ENCODE peak calls at places on chromosome 11, in four cellular contexts. F is mammary epithelial cell, M is progenitor cell of endocrine pancreas, Y is NCI-H460. W is an unnamed sample.

GRCh38 chr11:10735532-10736465 is 15.2 kb upstream of the CTR9 start:
- DNase-seq in F (peak), M (peak), Y (peak), W (peak)

GRCh38 chr11:134657631-134658030 is 245.6 kb upstream of the B3GAT1 start:
- DNase-seq in F (no peak), M (no peak), Y (no peak), W (no peak)

GRCh38 chr11:32034680-32035079 is 56.2 kb upstream of the RCN1 start:
- DNase-seq in F (peak), M (no peak), Y (no peak), W (no peak)

GRCh38 chr11:118175600-118176399 is 639 bp downstream of the SCN2B start:
- DNase-seq in F (no peak), M (no peak), Y (no peak), W (no peak)

GRCh38 chr11:125082611-125083311 is 19.7 kb downstream of the SLC37A2 start:
- DNase-seq in F (peak), M (no peak), Y (no peak), W (no peak)

GRCh38 chr11:79937935-79938334 is 497.1 kb upstream of the TENM4 start:
- DNase-seq in F (no peak), M (no peak), Y (no peak), W (no peak)

GRCh38 chr11:44530413-44531115 is 34.9 kb upstream of the CD82 start:
- DNase-seq in F (no peak), M (no peak), Y (no peak), W (no peak)

GRCh38 chr11:66022401-66023185 is 3.7 kb downstream of the CATSPER1 start:
- DNase-seq in F (peak), M (peak), Y (peak), W (peak)

GRCh38 chr11:5922749-5923426 is 19.2 kb upstream of the OR56A3 start:
- DNase-seq in F (peak), M (no peak), Y (no peak), W (no peak)

GRCh38 chr11:284081-285020 is 4.6 kb upstream of the PGGHG start:
- DNase-seq in F (no peak), M (no peak), Y (no peak), W (peak)

GRCh38 chr11:73072935-73073481 is 69.1 kb downstream of the FCHSD2 start:
- DNase-seq in F (peak), M (no peak), Y (peak), W (no peak)

GRCh38 chr11:110356769-110357671 is 60.6 kb upstream of the RDX start:
- DNase-seq in F (peak), M (no peak), Y (peak), W (no peak)

GRCh38 chr11:43138621-43139140 is 173.1 kb upstream of the API5 start:
- DNase-seq in F (no peak), M (no peak), Y (no peak), W (no peak)

GRCh38 chr11:117818036-117818858 is 6.3 kb downstream of the FXYD2 start:
- DNase-seq in F (peak), M (no peak), Y (no peak), W (no peak)

GRCh38 chr11:9351321-9351881 is 33.1 kb upstream of the IPO7 start:
- DNase-seq in F (no peak), M (no peak), Y (no peak), W (no peak)

GRCh38 chr11:69377953-69378302 is 84.0 kb downstream of the MYEOV start:
- DNase-seq in F (no peak), M (no peak), Y (no peak), W (peak)

GRCh38 chr11:70270877-70271634 is 566 bp downstream of the PPFIA1 start:
- DNase-seq in F (peak), M (peak), Y (no peak), W (peak)

GRCh38 chr11:32173435-32173834 is 82.6 kb downstream of the RCN1 start:
- DNase-seq in F (peak), M (peak), Y (peak), W (no peak)

GRCh38 chr11:121293276-121293569 is 652 bp downstream of the SC5D start:
- DNase-seq in F (no peak), M (no peak), Y (no peak), W (no peak)

GRCh38 chr11:8217926-8218325 is 45.8 kb downstream of the LMO1 start:
- DNase-seq in F (no peak), M (no peak), Y (no peak), W (no peak)

GRCh38 chr11:71566081-71566620 is 788 bp downstream of the KRTAP5-10 start:
- DNase-seq in F (no peak), M (no peak), Y (no peak), W (no peak)

GRCh38 chr11:43833657-43834073 is 47.0 kb upstream of the ALKBH3 start:
- DNase-seq in F (peak), M (no peak), Y (no peak), W (no peak)

GRCh38 chr11:63543711-63544110 is 7.1 kb downstream of the PLAAT4 start:
- DNase-seq in F (no peak), M (no peak), Y (no peak), W (no peak)

GRCh38 chr11:130831506-130832385 is 84.5 kb downstream of the SNX19 start:
- DNase-seq in F (no peak), M (no peak), Y (no peak), W (no peak)

GRCh38 chr11:10328314-10329090 is 23.6 kb downstream of the ADM start:
- DNase-seq in F (peak), M (no peak), Y (no peak), W (no peak)

GRCh38 chr11:47392546-47393162 is 14.3 kb upstream of the SPI1 start:
- DNase-seq in F (no peak), M (no peak), Y (no peak), W (no peak)

GRCh38 chr11:41377709-41378394 is 81.6 kb downstream of the LRRC4C start:
- DNase-seq in F (no peak), M (no peak), Y (no peak), W (no peak)

GRCh38 chr11:60700689-60701508 is 1.5 kb downstream of the MS4A8 start:
- DNase-seq in F (no peak), M (peak), Y (no peak), W (no peak)

W was measured in spleen.